ENCODE peak calls at places on chromosomes 5 and 9, in nine cellular contexts. M, Y, K, G, P, I, R, T and L are unnamed samples.

GRCh38 chr9:69961834-69962233 is 81.8 kb upstream of the MAMDC2 start:
- DNase-seq in M (no peak), Y (no peak), K (no peak), G (no peak), P (no peak), I (no peak), R (no peak), T (no peak), L (no peak)

GRCh38 chr5:1431896-1432295 is 13.3 kb downstream of the SLC6A3 start:
- DNase-seq in M (no peak), Y (no peak), K (no peak), G (no peak), P (no peak), I (no peak), R (no peak), T (no peak), L (no peak)

GRCh38 chr9:36317766-36318165 is 59.5 kb upstream of the GNE start:
- DNase-seq in M (no peak), Y (no peak), K (peak), G (peak), P (no peak), I (no peak), R (no peak), T (no peak), L (peak)

GRCh38 chr5:52757527-52757926 is 30.2 kb upstream of the ITGA1 start:
- DNase-seq in M (no peak), Y (no peak), K (no peak), G (no peak), P (no peak), I (no peak), R (no peak), T (no peak), L (no peak)

GRCh38 chr9:130042406-130042930 is 521 bp downstream of the FNBP1 start:
- DNase-seq in M (peak), Y (no peak), K (peak), G (peak), P (peak), I (no peak), R (no peak), T (no peak), L (peak)

GRCh38 chr9:124426361-124426760 is 11.1 kb upstream of the PSMB7 start:
- DNase-seq in M (no peak), Y (no peak), K (no peak), G (no peak), P (no peak), I (no peak), R (no peak), T (no peak), L (no peak)

GRCh38 chr9:5438301-5439162 is 807 bp upstream of the PLGRKT start:
- DNase-seq in M (peak), Y (no peak), K (no peak), G (no peak), P (peak), I (no peak), R (peak), T (peak), L (peak)

GRCh38 chr5:74543162-74543995 is 97.1 kb downstream of the ENC1 start:
- DNase-seq in M (no peak), Y (no peak), K (peak), G (no peak), P (no peak), I (no peak), R (peak), T (peak), L (no peak)

GRCh38 chr9:133590231-133590855 is 18.8 kb downstream of the FAM163B start:
- DNase-seq in M (no peak), Y (no peak), K (no peak), G (no peak), P (no peak), I (no peak), R (no peak), T (no peak), L (no peak)

GRCh38 chr5:118611332-118611945 is 376.9 kb downstream of the DTWD2 start:
- DNase-seq in M (peak), Y (no peak), K (peak), G (no peak), P (no peak), I (no peak), R (peak), T (no peak), L (no peak)

GRCh38 chr5:9851458-9851857 is 221.3 kb upstream of the TAS2R1 start:
- DNase-seq in M (no peak), Y (no peak), K (no peak), G (no peak), P (peak), I (peak), R (peak), T (peak), L (no peak)

GRCh38 chr9:112971415-112971814 is 40.6 kb downstream of the ZNF883 start:
- DNase-seq in M (peak), Y (no peak), K (peak), G (no peak), P (no peak), I (peak), R (no peak), T (no peak), L (peak)

GRCh38 chr5:76498328-76498727 is 95.2 kb downstream of the IQGAP2 start:
- DNase-seq in M (no peak), Y (no peak), K (no peak), G (no peak), P (no peak), I (no peak), R (no peak), T (no peak), L (no peak)